ENCODE peak calls at places on chromosomes 1 and 21, in six cellular contexts. B, G, I, A, Z and X are unnamed samples.

GRCh38 chr1:231171623-231172197 is 9.9 kb downstream of the TRIM67 start:
- DNase-seq in B (no peak), G (no peak), I (no peak), A (no peak), Z (no peak), X (no peak)

GRCh38 chr21:26966978-26967913 is at the start of gene ADAMTS5:
- DNase-seq in B (peak; percentile 58), G (peak; percentile 94), I (no peak), A (no peak), Z (peak; percentile 39), X (peak; percentile 77)

GRCh38 chr1:93616221-93616995 is 65.2 kb downstream of the BCAR3 start:
- DNase-seq in B (no peak), G (peak; percentile 40), I (no peak), A (no peak), Z (no peak), X (no peak)

GRCh38 chr1:108892356-108893140 is 15.8 kb downstream of the GPSM2 start:
- DNase-seq in B (no peak), G (no peak), I (no peak), A (no peak), Z (no peak), X (no peak)

GRCh38 chr1:45348966-45349677 is 8.9 kb upstream of the MUTYH start:
- DNase-seq in B (no peak), G (no peak), I (no peak), A (no peak), Z (no peak), X (no peak)

GRCh38 chr1:58932820-58933598 is 149.2 kb upstream of the JUN start:
- DNase-seq in B (no peak), G (peak; percentile 92), I (no peak), A (no peak), Z (no peak), X (peak; percentile 67)

GRCh38 chr1:9589719-9590157 is 1.0 kb downstream of the TMEM201 start:
- DNase-seq in B (no peak), G (no peak), I (no peak), A (no peak), Z (no peak), X (no peak)

GRCh38 chr21:38134084-38134873 is 122.5 kb upstream of the KCNJ15 start:
- DNase-seq in B (no peak), G (no peak), I (no peak), A (no peak), Z (no peak), X (no peak)

GRCh38 chr1:84174051-84174556 is 30.0 kb downstream of the PRKACB start:
- DNase-seq in B (no peak), G (peak; percentile 37), I (no peak), A (no peak), Z (no peak), X (peak; percentile 11)

GRCh38 chr1:25530348-25531081 is 12.9 kb upstream of the LDLRAP1 start:
- DNase-seq in B (no peak), G (no peak), I (no peak), A (no peak), Z (no peak), X (no peak)